ENCODE peak calls at places on chromosomes 7 and 10, in four cellular contexts. P is lung, W is stomach, V is adrenal gland. B is an unnamed sample. For H3K9me3, the result is how much of the 10 kb centered on the place peaks cover.

GRCh38 chr7:94241402-94241925 is 153.2 kb upstream of the COL1A2 start:
- DNase-seq in P (no peak), W (no peak), V (no peak), B (no peak)

GRCh38 chr7:1298051-1298937 is 65.6 kb downstream of the UNCX start:
- DNase-seq in P (no peak), W (no peak), V (no peak), B (no peak)

GRCh38 chr7:141550694-141551079 is 523 bp upstream of the AGK start:
- DNase-seq in P (no peak), W (no peak), V (peak), B (peak)

GRCh38 chr7:55571534-55572377 is 546 bp downstream of the VOPP1 start:
- DNase-seq in P (peak), W (peak), V (peak), B (peak)

GRCh38 chr7:78605131-78605530 is 806.6 kb downstream of the PHTF2 start:
- DNase-seq in P (no peak), W (no peak), V (no peak), B (no peak)

GRCh38 chr7:65980478-65981250 is 1.3 kb downstream of the GUSB start:
- DNase-seq in P (peak), W (peak), V (peak), B (peak)

GRCh38 chr7:149197675-149198074 is 2.3 kb downstream of the ZNF282 start:
- DNase-seq in P (no peak), W (no peak), V (no peak), B (no peak)

GRCh38 chr7:13641699-13642098 is 347.8 kb downstream of the ETV1 start:
- DNase-seq in P (no peak), W (no peak), V (no peak), B (no peak)

GRCh38 chr7:142263598-142264380 is 5.9 kb upstream of the PRSS58 start:
- DNase-seq in P (no peak), W (no peak), V (no peak), B (no peak)

GRCh38 chr7:35988105-35988504 is 164.9 kb upstream of the EEPD1 start:
- DNase-seq in P (no peak), W (peak), V (no peak), B (no peak)

GRCh38 chr10:35495521-35496238 is 109.5 kb upstream of the GJD4 start:
- DNase-seq in P (no peak), W (no peak), V (no peak), B (peak)

GRCh38 chr10:23442936-23443335 is 4.1 kb downstream of the OTUD1 start:
- DNase-seq in P (no peak), W (no peak), V (no peak), B (no peak)

GRCh38 chr7:66359656-66360211 is 154.6 kb downstream of the TPST1 start:
- DNase-seq in P (no peak), W (no peak), V (no peak), B (no peak)

GRCh38 chr7:107103369-107103768 is 58.9 kb downstream of the PRKAR2B start:
- DNase-seq in P (no peak), W (no peak), V (no peak), B (no peak)

GRCh38 chr7:150988230-150989226 is 2.3 kb upstream of the NOS3 start:
- DNase-seq in P (no peak), W (no peak), V (peak), B (peak)

GRCh38 chr10:4984223-4984622 is 19.4 kb downstream of the AKR1C2 start:
- DNase-seq in P (no peak), W (no peak), V (no peak), B (no peak)

GRCh38 chr7:26525413-26526287 is 234.0 kb downstream of the SNX10 start:
- DNase-seq in P (no peak), W (no peak), V (no peak), B (no peak)

GRCh38 chr10:34576789-34577188 is 238.3 kb downstream of the PARD3 start:
- DNase-seq in P (no peak), W (no peak), V (no peak), B (no peak)

GRCh38 chr7:16626388-16626787 is 19.2 kb downstream of the ANKMY2 start:
- DNase-seq in P (no peak), W (no peak), V (no peak), B (no peak)

DNA sequence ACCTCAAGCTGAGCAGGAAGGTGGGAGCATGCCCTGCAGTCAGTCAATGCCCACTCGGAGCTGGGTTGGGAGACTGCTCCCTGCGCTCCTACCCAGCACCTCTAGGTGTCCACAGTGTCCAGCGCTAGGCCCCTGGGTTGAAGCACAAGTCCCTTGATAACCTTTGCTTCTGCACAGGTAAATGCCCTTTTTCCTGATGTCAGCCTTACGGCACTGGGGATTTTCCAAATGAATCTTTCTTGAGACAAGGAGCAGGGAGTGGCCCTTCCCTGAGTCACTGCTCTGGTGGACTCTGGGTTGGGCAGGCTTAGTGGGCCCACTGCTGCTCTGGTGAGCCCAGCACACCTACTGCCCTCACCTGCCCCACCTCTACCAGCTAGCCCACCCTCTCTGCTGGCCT is 61.9 kb upstream of the OPN4 start:
- DNase-seq in P (no peak), W (peak), V (no peak), B (no peak)
- TF ChIP-seq CTCF in P (no peak), W (no peak), V (no peak), B (no peak)

GRCh38 chr10:77771450-77771849 is 133.8 kb upstream of the KCNMA1 start:
- DNase-seq in P (no peak), W (no peak), V (peak), B (no peak)
- H3K9me3 ChIP-seq in P (under half), W (under half), V (under half), B (under half)

GRCh38 chr10:72334832-72335393 is 19.8 kb downstream of the DNAJB12 start:
- DNase-seq in P (peak), W (peak), V (peak), B (peak)
- TF ChIP-seq CTCF in P (no peak), W (no peak), V (no peak), B (peak)

GRCh38 chr7:153476166-153476565 is 576.0 kb upstream of the DPP6 start:
- DNase-seq in P (no peak), W (no peak), V (no peak), B (no peak)

GRCh38 chr7:153472516-153472915 is 579.7 kb upstream of the DPP6 start:
- DNase-seq in P (no peak), W (no peak), V (no peak), B (peak)

GRCh38 chr7:153473189-153473588 is 579.0 kb upstream of the DPP6 start:
- DNase-seq in P (no peak), W (no peak), V (peak), B (peak)

GRCh38 chr7:153470004-153470671 is 582.1 kb upstream of the DPP6 start:
- DNase-seq in P (no peak), W (no peak), V (no peak), B (peak)

GRCh38 chr7:153475240-153475639 is 577.0 kb upstream of the DPP6 start:
- DNase-seq in P (no peak), W (no peak), V (no peak), B (no peak)
- H3K9me3 ChIP-seq in P (under half), W (under half), V (under half), B (under half)

GRCh38 chr10:101066146-101066889 is 4.5 kb downstream of the KAZALD1 start:
- DNase-seq in P (peak), W (peak), V (peak), B (peak)

GRCh38 chr10:101066890-101067355 is 5.1 kb downstream of the KAZALD1 start:
- DNase-seq in P (no peak), W (peak), V (no peak), B (no peak)

GRCh38 chr10:101069441-101069840 is 7.7 kb downstream of the KAZALD1 start:
- DNase-seq in P (no peak), W (no peak), V (no peak), B (no peak)

GRCh38 chr10:101065479-101066145 is 3.8 kb downstream of the KAZALD1 start:
- DNase-seq in P (no peak), W (no peak), V (no peak), B (no peak)

DNA sequence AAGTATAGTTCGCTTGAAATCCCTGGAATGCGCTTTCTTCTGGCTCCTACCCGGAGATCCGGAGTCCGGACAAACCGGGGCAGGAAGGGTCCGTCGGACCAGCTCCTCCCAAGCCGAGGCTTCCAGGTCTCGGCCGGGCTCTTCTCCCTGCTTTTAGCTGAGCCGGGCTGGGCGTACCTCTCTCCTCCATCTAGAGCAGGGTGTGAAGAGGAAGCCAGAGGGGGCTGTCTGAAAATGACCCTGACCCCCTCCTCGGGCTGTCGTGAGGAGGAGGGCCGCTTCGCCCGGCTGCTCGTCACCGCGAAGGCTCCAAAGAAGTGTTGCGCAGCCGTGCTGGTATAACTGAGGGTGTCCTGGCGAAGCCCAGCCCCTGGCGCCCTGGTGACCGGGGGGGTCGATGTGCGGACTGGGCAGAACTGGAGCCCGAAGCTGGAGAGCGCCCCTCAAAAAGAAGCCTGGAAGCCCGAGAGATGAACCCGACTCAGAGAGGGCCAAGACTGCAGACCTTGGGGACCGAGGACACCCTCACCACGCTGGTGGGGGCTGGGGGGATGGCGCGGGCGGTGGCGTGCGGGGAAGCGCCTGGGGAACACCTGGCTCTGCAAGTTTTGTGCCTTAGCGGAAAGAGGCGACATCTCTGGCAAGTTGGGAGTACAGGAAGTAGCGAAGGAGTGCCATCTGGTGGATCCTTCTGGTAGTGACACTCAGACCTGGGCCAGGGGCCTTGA is 5.7 kb downstream of the KAZALD1 start:
- DNase-seq in P (peak), W (peak), V (peak), B (peak)
- TF ChIP-seq CTCF in P (peak), W (peak), V (peak), B (peak)

DNA sequence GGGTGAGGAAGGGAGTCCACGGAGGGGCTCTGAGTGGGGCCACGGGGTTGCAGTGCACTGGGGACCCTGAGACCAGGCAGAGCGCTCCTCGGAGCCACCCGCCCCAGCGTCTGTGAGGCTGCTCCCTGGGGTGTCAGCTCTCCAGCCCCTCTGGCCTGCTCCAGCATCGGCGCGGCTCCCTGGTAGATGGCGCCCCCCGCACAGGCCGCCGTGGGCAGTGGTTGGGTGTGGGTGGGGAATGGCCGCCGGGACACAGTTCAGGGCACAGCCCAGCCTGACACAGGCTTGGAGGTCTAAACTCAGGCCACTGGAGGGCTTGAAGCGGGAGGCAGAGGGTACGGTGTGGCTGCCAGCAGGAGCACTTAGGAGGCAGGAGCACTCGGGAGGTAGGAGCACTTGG is 222.6 kb upstream of the PPP2R2D start:
- DNase-seq in P (no peak), W (no peak), V (no peak), B (no peak)
- H3K9me3 ChIP-seq in P (under half), W (under half), V (under half), B (under half)

GRCh38 chr7:117138474-117138873 is 184.4 kb downstream of the WNT2 start:
- DNase-seq in P (no peak), W (no peak), V (no peak), B (no peak)

GRCh38 chr7:117135553-117135891 is 182.2 kb downstream of the ST7 start:
- DNase-seq in P (no peak), W (no peak), V (no peak), B (no peak)

GRCh38 chr7:117138943-117139690 is 183.7 kb downstream of the WNT2 start:
- DNase-seq in P (no peak), W (no peak), V (no peak), B (no peak)

GRCh38 chr7:117139691-117139984 is 183.2 kb downstream of the WNT2 start:
- DNase-seq in P (no peak), W (no peak), V (no peak), B (no peak)

GRCh38 chr7:117137868-117138267 is 184.6 kb downstream of the ST7 start:
- DNase-seq in P (no peak), W (no peak), V (no peak), B (no peak)
- TF ChIP-seq CTCF in P (no peak), W (no peak), V (no peak), B (no peak)